ENCODE peak calls at places on chromosomes 13 and 19, in ten cellular contexts. One of them, this sample, is unnamed.

GRCh38 chr19:10773969-10774368 is 56.1 kb downstream of the DNM2 start:
- DNase-seq in stimulated activated CD8-positive, alpha-beta memory T cell treated with anti-CD3 and anti-CD28 coated beads, Interleukin-7, amount 100 ng/mL, for 48 hours: no peak
- DNase-seq in stimulated activated CD4-positive, alpha-beta T cell treated with anti-CD3 and anti-CD28 coated beads, TNF-alpha, amount 100 ng/mL, for 48 hours: no peak
- DNase-seq in NCI-H1092 treated with DMSO at 0.1 percent for 48 hours: no peak
- DNase-seq in HFF-Myc: no peak
- DNase-seq in activated T-cell treated with anti-CD3 and anti-CD28 coated beads, Interleukin-2, amount 50 U/mL, for 4 hours: no peak
- DNase-seq in immature natural killer cell: no peak
- DNase-seq in RPMI7951: no peak
- DNase-seq in Caki2: no peak
- DNase-seq in T-helper 9 cell: no peak
- DNase-seq in this sample: no peak

GRCh38 chr19:13051581-13052165 is 51.0 kb downstream of the LYL1 start:
- DNase-seq in T-helper 9 cell: no peak
- DNase-seq in stimulated activated CD8-positive, alpha-beta memory T cell treated with anti-CD3 and anti-CD28 coated beads, Interleukin-7, amount 100 ng/mL, for 48 hours: no peak
- DNase-seq in immature natural killer cell: no peak
- DNase-seq in activated T-cell treated with anti-CD3 and anti-CD28 coated beads, Interleukin-2, amount 50 U/mL, for 4 hours: no peak
- DNase-seq in stimulated activated CD4-positive, alpha-beta T cell treated with anti-CD3 and anti-CD28 coated beads, TNF-alpha, amount 100 ng/mL, for 48 hours: no peak
- DNase-seq in NCI-H1092 treated with DMSO at 0.1 percent for 48 hours: peak
- DNase-seq in RPMI7951: no peak
- DNase-seq in Caki2: peak
- DNase-seq in HFF-Myc: no peak
- DNase-seq in this sample: no peak

GRCh38 chr13:40813662-40814454 is 24.4 kb downstream of the SLC25A15 start:
- DNase-seq in activated T-cell treated with anti-CD3 and anti-CD28 coated beads, Interleukin-2, amount 50 U/mL, for 4 hours: no peak
- DNase-seq in RPMI7951: peak
- DNase-seq in NCI-H1092 treated with DMSO at 0.1 percent for 48 hours: no peak
- DNase-seq in HFF-Myc: no peak
- DNase-seq in stimulated activated CD8-positive, alpha-beta memory T cell treated with anti-CD3 and anti-CD28 coated beads, Interleukin-7, amount 100 ng/mL, for 48 hours: no peak
- DNase-seq in stimulated activated CD4-positive, alpha-beta T cell treated with anti-CD3 and anti-CD28 coated beads, TNF-alpha, amount 100 ng/mL, for 48 hours: no peak
- DNase-seq in immature natural killer cell: no peak
- DNase-seq in T-helper 9 cell: no peak
- DNase-seq in Caki2: no peak
- DNase-seq in this sample: no peak

GRCh38 chr13:50123862-50124535 is 108.8 kb downstream of the KCNRG start:
- DNase-seq in Caki2: peak
- DNase-seq in HFF-Myc: peak
- DNase-seq in activated T-cell treated with anti-CD3 and anti-CD28 coated beads, Interleukin-2, amount 50 U/mL, for 4 hours: peak
- DNase-seq in RPMI7951: peak
- DNase-seq in NCI-H1092 treated with DMSO at 0.1 percent for 48 hours: peak
- DNase-seq in immature natural killer cell: peak
- DNase-seq in stimulated activated CD4-positive, alpha-beta T cell treated with anti-CD3 and anti-CD28 coated beads, TNF-alpha, amount 100 ng/mL, for 48 hours: peak
- DNase-seq in T-helper 9 cell: peak
- DNase-seq in stimulated activated CD8-positive, alpha-beta memory T cell treated with anti-CD3 and anti-CD28 coated beads, Interleukin-7, amount 100 ng/mL, for 48 hours: peak
- DNase-seq in this sample: peak

GRCh38 chr13:76406243-76406642 is 480.0 kb downstream of the KCTD12 start:
- DNase-seq in immature natural killer cell: no peak
- DNase-seq in Caki2: no peak
- DNase-seq in T-helper 9 cell: no peak
- DNase-seq in NCI-H1092 treated with DMSO at 0.1 percent for 48 hours: no peak
- DNase-seq in stimulated activated CD4-positive, alpha-beta T cell treated with anti-CD3 and anti-CD28 coated beads, TNF-alpha, amount 100 ng/mL, for 48 hours: no peak
- DNase-seq in activated T-cell treated with anti-CD3 and anti-CD28 coated beads, Interleukin-2, amount 50 U/mL, for 4 hours: no peak
- DNase-seq in RPMI7951: no peak
- DNase-seq in stimulated activated CD8-positive, alpha-beta memory T cell treated with anti-CD3 and anti-CD28 coated beads, Interleukin-7, amount 100 ng/mL, for 48 hours: no peak
- DNase-seq in HFF-Myc: no peak
- DNase-seq in this sample: no peak

GRCh38 chr19:19554074-19555023 is 16.3 kb downstream of the CILP2 start:
- DNase-seq in NCI-H1092 treated with DMSO at 0.1 percent for 48 hours: peak
- DNase-seq in HFF-Myc: no peak
- DNase-seq in activated T-cell treated with anti-CD3 and anti-CD28 coated beads, Interleukin-2, amount 50 U/mL, for 4 hours: peak
- DNase-seq in stimulated activated CD4-positive, alpha-beta T cell treated with anti-CD3 and anti-CD28 coated beads, TNF-alpha, amount 100 ng/mL, for 48 hours: peak
- DNase-seq in stimulated activated CD8-positive, alpha-beta memory T cell treated with anti-CD3 and anti-CD28 coated beads, Interleukin-7, amount 100 ng/mL, for 48 hours: peak
- DNase-seq in RPMI7951: no peak
- DNase-seq in immature natural killer cell: peak
- DNase-seq in Caki2: no peak
- DNase-seq in T-helper 9 cell: peak
- DNase-seq in this sample: no peak

GRCh38 chr19:48506138-48506733 is 5.4 kb downstream of the LMTK3 start:
- DNase-seq in HFF-Myc: no peak
- DNase-seq in stimulated activated CD4-positive, alpha-beta T cell treated with anti-CD3 and anti-CD28 coated beads, TNF-alpha, amount 100 ng/mL, for 48 hours: no peak
- DNase-seq in NCI-H1092 treated with DMSO at 0.1 percent for 48 hours: peak
- DNase-seq in RPMI7951: peak
- DNase-seq in T-helper 9 cell: no peak
- DNase-seq in immature natural killer cell: peak
- DNase-seq in Caki2: peak
- DNase-seq in stimulated activated CD8-positive, alpha-beta memory T cell treated with anti-CD3 and anti-CD28 coated beads, Interleukin-7, amount 100 ng/mL, for 48 hours: no peak
- DNase-seq in activated T-cell treated with anti-CD3 and anti-CD28 coated beads, Interleukin-2, amount 50 U/mL, for 4 hours: no peak
- DNase-seq in this sample: no peak

GRCh38 chr13:83940742-83941141 is 58.5 kb upstream of the SLITRK1 start:
- DNase-seq in immature natural killer cell: no peak
- DNase-seq in Caki2: no peak
- DNase-seq in HFF-Myc: no peak
- DNase-seq in T-helper 9 cell: no peak
- DNase-seq in stimulated activated CD8-positive, alpha-beta memory T cell treated with anti-CD3 and anti-CD28 coated beads, Interleukin-7, amount 100 ng/mL, for 48 hours: no peak
- DNase-seq in stimulated activated CD4-positive, alpha-beta T cell treated with anti-CD3 and anti-CD28 coated beads, TNF-alpha, amount 100 ng/mL, for 48 hours: no peak
- DNase-seq in activated T-cell treated with anti-CD3 and anti-CD28 coated beads, Interleukin-2, amount 50 U/mL, for 4 hours: no peak
- DNase-seq in NCI-H1092 treated with DMSO at 0.1 percent for 48 hours: no peak
- DNase-seq in RPMI7951: no peak
- DNase-seq in this sample: no peak

GRCh38 chr19:56491399-56491798 is 14.3 kb upstream of the ZNF667 start:
- DNase-seq in immature natural killer cell: no peak
- DNase-seq in activated T-cell treated with anti-CD3 and anti-CD28 coated beads, Interleukin-2, amount 50 U/mL, for 4 hours: no peak
- DNase-seq in T-helper 9 cell: no peak
- DNase-seq in stimulated activated CD4-positive, alpha-beta T cell treated with anti-CD3 and anti-CD28 coated beads, TNF-alpha, amount 100 ng/mL, for 48 hours: no peak
- DNase-seq in Caki2: no peak
- DNase-seq in NCI-H1092 treated with DMSO at 0.1 percent for 48 hours: no peak
- DNase-seq in stimulated activated CD8-positive, alpha-beta memory T cell treated with anti-CD3 and anti-CD28 coated beads, Interleukin-7, amount 100 ng/mL, for 48 hours: no peak
- DNase-seq in HFF-Myc: no peak
- DNase-seq in RPMI7951: no peak
- DNase-seq in this sample: no peak

GRCh38 chr13:51821666-51822065 is 17.7 kb upstream of the DHRS12 start:
- DNase-seq in HFF-Myc: no peak
- DNase-seq in stimulated activated CD4-positive, alpha-beta T cell treated with anti-CD3 and anti-CD28 coated beads, TNF-alpha, amount 100 ng/mL, for 48 hours: no peak
- DNase-seq in immature natural killer cell: no peak
- DNase-seq in NCI-H1092 treated with DMSO at 0.1 percent for 48 hours: no peak
- DNase-seq in T-helper 9 cell: no peak
- DNase-seq in RPMI7951: no peak
- DNase-seq in activated T-cell treated with anti-CD3 and anti-CD28 coated beads, Interleukin-2, amount 50 U/mL, for 4 hours: no peak
- DNase-seq in stimulated activated CD8-positive, alpha-beta memory T cell treated with anti-CD3 and anti-CD28 coated beads, Interleukin-7, amount 100 ng/mL, for 48 hours: no peak
- DNase-seq in Caki2: no peak
- DNase-seq in this sample: no peak

GRCh38 chr19:45306040-45306439 is 16.6 kb downstream of the CKM start:
- DNase-seq in Caki2: no peak
- DNase-seq in stimulated activated CD8-positive, alpha-beta memory T cell treated with anti-CD3 and anti-CD28 coated beads, Interleukin-7, amount 100 ng/mL, for 48 hours: no peak
- DNase-seq in stimulated activated CD4-positive, alpha-beta T cell treated with anti-CD3 and anti-CD28 coated beads, TNF-alpha, amount 100 ng/mL, for 48 hours: no peak
- DNase-seq in NCI-H1092 treated with DMSO at 0.1 percent for 48 hours: no peak
- DNase-seq in HFF-Myc: no peak
- DNase-seq in immature natural killer cell: no peak
- DNase-seq in RPMI7951: peak
- DNase-seq in T-helper 9 cell: no peak
- DNase-seq in activated T-cell treated with anti-CD3 and anti-CD28 coated beads, Interleukin-2, amount 50 U/mL, for 4 hours: no peak
- DNase-seq in this sample: no peak

GRCh38 chr13:100667894-100668293 is 6.7 kb downstream of the TMTC4 start:
- DNase-seq in stimulated activated CD4-positive, alpha-beta T cell treated with anti-CD3 and anti-CD28 coated beads, TNF-alpha, amount 100 ng/mL, for 48 hours: no peak
- DNase-seq in stimulated activated CD8-positive, alpha-beta memory T cell treated with anti-CD3 and anti-CD28 coated beads, Interleukin-7, amount 100 ng/mL, for 48 hours: no peak
- DNase-seq in activated T-cell treated with anti-CD3 and anti-CD28 coated beads, Interleukin-2, amount 50 U/mL, for 4 hours: no peak
- DNase-seq in HFF-Myc: no peak
- DNase-seq in RPMI7951: no peak
- DNase-seq in immature natural killer cell: no peak
- DNase-seq in Caki2: no peak
- DNase-seq in NCI-H1092 treated with DMSO at 0.1 percent for 48 hours: no peak
- DNase-seq in T-helper 9 cell: no peak
- DNase-seq in this sample: no peak

GRCh38 chr13:24096659-24097058 is 63.9 kb upstream of the SPATA13 start:
- DNase-seq in stimulated activated CD8-positive, alpha-beta memory T cell treated with anti-CD3 and anti-CD28 coated beads, Interleukin-7, amount 100 ng/mL, for 48 hours: no peak
- DNase-seq in HFF-Myc: no peak
- DNase-seq in activated T-cell treated with anti-CD3 and anti-CD28 coated beads, Interleukin-2, amount 50 U/mL, for 4 hours: no peak
- DNase-seq in RPMI7951: no peak
- DNase-seq in NCI-H1092 treated with DMSO at 0.1 percent for 48 hours: no peak
- DNase-seq in immature natural killer cell: no peak
- DNase-seq in Caki2: no peak
- DNase-seq in T-helper 9 cell: no peak
- DNase-seq in stimulated activated CD4-positive, alpha-beta T cell treated with anti-CD3 and anti-CD28 coated beads, TNF-alpha, amount 100 ng/mL, for 48 hours: no peak
- DNase-seq in this sample: no peak

GRCh38 chr19:56838930-56839664 is 1.4 kb downstream of the PEG3 start:
- DNase-seq in HFF-Myc: no peak
- DNase-seq in NCI-H1092 treated with DMSO at 0.1 percent for 48 hours: no peak
- DNase-seq in immature natural killer cell: no peak
- DNase-seq in stimulated activated CD4-positive, alpha-beta T cell treated with anti-CD3 and anti-CD28 coated beads, TNF-alpha, amount 100 ng/mL, for 48 hours: no peak
- DNase-seq in Caki2: no peak
- DNase-seq in T-helper 9 cell: no peak
- DNase-seq in stimulated activated CD8-positive, alpha-beta memory T cell treated with anti-CD3 and anti-CD28 coated beads, Interleukin-7, amount 100 ng/mL, for 48 hours: no peak
- DNase-seq in activated T-cell treated with anti-CD3 and anti-CD28 coated beads, Interleukin-2, amount 50 U/mL, for 4 hours: no peak
- DNase-seq in RPMI7951: peak
- DNase-seq in this sample: no peak

GRCh38 chr13:22061371-22061805 is 390.5 kb downstream of the FGF9 start:
- DNase-seq in NCI-H1092 treated with DMSO at 0.1 percent for 48 hours: peak
- DNase-seq in activated T-cell treated with anti-CD3 and anti-CD28 coated beads, Interleukin-2, amount 50 U/mL, for 4 hours: peak
- DNase-seq in immature natural killer cell: peak
- DNase-seq in stimulated activated CD4-positive, alpha-beta T cell treated with anti-CD3 and anti-CD28 coated beads, TNF-alpha, amount 100 ng/mL, for 48 hours: peak
- DNase-seq in HFF-Myc: no peak
- DNase-seq in T-helper 9 cell: peak
- DNase-seq in RPMI7951: no peak
- DNase-seq in stimulated activated CD8-positive, alpha-beta memory T cell treated with anti-CD3 and anti-CD28 coated beads, Interleukin-7, amount 100 ng/mL, for 48 hours: peak
- DNase-seq in Caki2: no peak
- DNase-seq in this sample: peak

GRCh38 chr13:40589285-40590109 is 76.9 kb downstream of the FOXO1 start:
- DNase-seq in Caki2: peak
- DNase-seq in T-helper 9 cell: no peak
- DNase-seq in stimulated activated CD8-positive, alpha-beta memory T cell treated with anti-CD3 and anti-CD28 coated beads, Interleukin-7, amount 100 ng/mL, for 48 hours: no peak
- DNase-seq in RPMI7951: peak
- DNase-seq in NCI-H1092 treated with DMSO at 0.1 percent for 48 hours: no peak
- DNase-seq in HFF-Myc: peak
- DNase-seq in immature natural killer cell: no peak
- DNase-seq in activated T-cell treated with anti-CD3 and anti-CD28 coated beads, Interleukin-2, amount 50 U/mL, for 4 hours: no peak
- DNase-seq in stimulated activated CD4-positive, alpha-beta T cell treated with anti-CD3 and anti-CD28 coated beads, TNF-alpha, amount 100 ng/mL, for 48 hours: no peak
- DNase-seq in this sample: peak

GRCh38 chr13:46614582-46614981 is 61.6 kb downstream of the LRCH1 start:
- DNase-seq in NCI-H1092 treated with DMSO at 0.1 percent for 48 hours: no peak
- DNase-seq in T-helper 9 cell: no peak
- DNase-seq in HFF-Myc: no peak
- DNase-seq in Caki2: no peak
- DNase-seq in activated T-cell treated with anti-CD3 and anti-CD28 coated beads, Interleukin-2, amount 50 U/mL, for 4 hours: no peak
- DNase-seq in immature natural killer cell: no peak
- DNase-seq in stimulated activated CD4-positive, alpha-beta T cell treated with anti-CD3 and anti-CD28 coated beads, TNF-alpha, amount 100 ng/mL, for 48 hours: no peak
- DNase-seq in stimulated activated CD8-positive, alpha-beta memory T cell treated with anti-CD3 and anti-CD28 coated beads, Interleukin-7, amount 100 ng/mL, for 48 hours: no peak
- DNase-seq in RPMI7951: no peak
- DNase-seq in this sample: no peak

This sample was measured in GM18507.